ENCODE peak calls at places on chromosomes 2 and 18, in four cellular contexts. K is MCF 10A, U is nephron progenitor cell, Q is upper lobe of left lung. O is an unnamed sample.

GRCh38 chr18:13558132-13558531 is 168.2 kb downstream of the FAM210A start:
- DNase-seq in K (peak), U (peak), Q (no peak), O (peak)

GRCh38 chr18:29406996-29407395 is 1230.1 kb upstream of the CDH2 start:
- DNase-seq in K (no peak), U (no peak), Q (no peak), O (no peak)

GRCh38 chr2:104853926-104854506 is at the start of gene POU3F3:
- DNase-seq in K (no peak), U (peak), Q (peak), O (no peak)

GRCh38 chr18:55048892-55049291 is 89.6 kb upstream of the CCDC68 start:
- DNase-seq in K (peak), U (no peak), Q (no peak), O (no peak)

GRCh38 chr2:216351172-216351925 is 20.9 kb downstream of the MARCHF4 start:
- DNase-seq in K (no peak), U (no peak), Q (no peak), O (no peak)

GRCh38 chr2:17326717-17327116 is 191.5 kb downstream of the RAD51AP2 start:
- DNase-seq in K (no peak), U (no peak), Q (no peak), O (no peak)

GRCh38 chr2:148351439-148352143 is 293.0 kb upstream of the EPC2 start:
- DNase-seq in K (no peak), U (no peak), Q (no peak), O (no peak)

GRCh38 chr2:67600946-67601345 is 203.8 kb downstream of the ETAA1 start:
- DNase-seq in K (peak), U (no peak), Q (no peak), O (no peak)

GRCh38 chr2:188695953-188696352 is 278.2 kb upstream of the COL3A1 start:
- DNase-seq in K (peak), U (no peak), Q (no peak), O (no peak)

GRCh38 chr2:26299488-26300092 is 46.4 kb upstream of the SELENOI start:
- DNase-seq in K (peak), U (peak), Q (no peak), O (no peak)

GRCh38 chr2:218291318-218291933 is 877 bp downstream of the TMBIM1 start:
- DNase-seq in K (no peak), U (no peak), Q (no peak), O (no peak)

GRCh38 chr18:74333091-74333490 is 17.5 kb downstream of the C18orf63 start:
- DNase-seq in K (no peak), U (no peak), Q (no peak), O (no peak)

GRCh38 chr2:159188449-159188848 is 98.1 kb downstream of the WDSUB1 start:
- DNase-seq in K (no peak), U (no peak), Q (no peak), O (no peak)

GRCh38 chr2:54859997-54860701 is 136.7 kb downstream of the EML6 start:
- DNase-seq in K (peak), U (no peak), Q (no peak), O (no peak)

GRCh38 chr2:6249557-6249956 is 557.4 kb downstream of the SOX11 start:
- DNase-seq in K (no peak), U (no peak), Q (no peak), O (no peak)

GRCh38 chr2:188181439-188181838 is 110.2 kb upstream of the GULP1 start:
- DNase-seq in K (no peak), U (no peak), Q (no peak), O (no peak)

GRCh38 chr2:239025081-239025801 is 177.4 kb downstream of the TWIST2 start:
- DNase-seq in K (peak), U (no peak), Q (peak), O (no peak)

GRCh38 chr2:190718652-190719526 is 70.0 kb downstream of the NAB1 start:
- DNase-seq in K (peak), U (peak), Q (no peak), O (no peak)

GRCh38 chr18:62728254-62728653 is 12.9 kb downstream of the PHLPP1 start:
- DNase-seq in K (no peak), U (no peak), Q (no peak), O (no peak)

GRCh38 chr2:219492575-219492974 is 6.1 kb upstream of the GMPPA start:
- DNase-seq in K (no peak), U (no peak), Q (peak), O (no peak)

GRCh38 chr2:10502803-10503107 is 54.6 kb upstream of the ODC1 start:
- DNase-seq in K (no peak), U (no peak), Q (no peak), O (no peak)

GRCh38 chr2:44130441-44130840 is 38.2 kb upstream of the PPM1B start:
- DNase-seq in K (peak), U (no peak), Q (no peak), O (no peak)

GRCh38 chr2:121297217-121297830 is 12.3 kb upstream of the TFCP2L1 start:
- DNase-seq in K (peak), U (peak), Q (no peak), O (no peak)

GRCh38 chr2:195343942-195344530 is 313.0 kb upstream of the SLC39A10 start:
- DNase-seq in K (no peak), U (no peak), Q (no peak), O (no peak)

GRCh38 chr2:78992451-78992806 is 33.1 kb upstream of the REG3G start:
- DNase-seq in K (no peak), U (peak), Q (no peak), O (peak)
- TF ChIP-seq CTCF in K (no peak), U (peak), Q (no peak), O (peak)

GRCh38 chr2:114293355-114293754 is 149.1 kb upstream of the DPP10 start:
- DNase-seq in K (no peak), U (no peak), Q (no peak), O (no peak)

DNA sequence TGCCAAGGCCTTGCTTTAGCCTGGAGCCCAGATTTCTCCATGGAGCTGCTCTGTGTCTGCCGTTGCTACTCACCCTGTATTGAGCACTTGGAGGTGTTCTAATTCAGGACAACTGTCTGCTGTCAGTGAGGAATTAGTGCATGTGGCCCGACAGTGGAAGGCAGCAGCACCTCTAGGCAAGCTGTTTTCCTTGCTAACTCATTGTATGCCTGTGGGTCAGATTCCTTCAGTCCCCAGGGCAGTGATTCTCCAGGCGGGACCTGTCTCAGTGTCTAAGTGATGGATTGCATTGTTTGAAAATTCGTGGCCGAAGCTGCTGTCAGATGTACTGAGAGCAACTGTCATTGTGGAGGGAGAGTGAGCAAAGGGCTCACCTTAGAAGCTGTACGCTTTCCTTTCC is 147.6 kb upstream of the DPP10 start:
- DNase-seq in K (no peak), U (peak), Q (no peak), O (no peak)
- TF ChIP-seq CTCF in K (no peak), U (no peak), Q (no peak), O (no peak)

GRCh38 chr18:46559296-46559695 is 97.7 kb downstream of the LOXHD1 start:
- DNase-seq in K (no peak), U (no peak), Q (no peak), O (no peak)
- TF ChIP-seq CTCF in K (no peak), U (no peak), Q (no peak), O (no peak)

GRCh38 chr2:165596788-165597187 is 127.3 kb downstream of the CSRNP3 start:
- DNase-seq in K (no peak), U (no peak), Q (no peak), O (no peak)

GRCh38 chr2:165601866-165602636 is 132.6 kb downstream of the CSRNP3 start:
- DNase-seq in K (peak), U (no peak), Q (no peak), O (no peak)

DNA sequence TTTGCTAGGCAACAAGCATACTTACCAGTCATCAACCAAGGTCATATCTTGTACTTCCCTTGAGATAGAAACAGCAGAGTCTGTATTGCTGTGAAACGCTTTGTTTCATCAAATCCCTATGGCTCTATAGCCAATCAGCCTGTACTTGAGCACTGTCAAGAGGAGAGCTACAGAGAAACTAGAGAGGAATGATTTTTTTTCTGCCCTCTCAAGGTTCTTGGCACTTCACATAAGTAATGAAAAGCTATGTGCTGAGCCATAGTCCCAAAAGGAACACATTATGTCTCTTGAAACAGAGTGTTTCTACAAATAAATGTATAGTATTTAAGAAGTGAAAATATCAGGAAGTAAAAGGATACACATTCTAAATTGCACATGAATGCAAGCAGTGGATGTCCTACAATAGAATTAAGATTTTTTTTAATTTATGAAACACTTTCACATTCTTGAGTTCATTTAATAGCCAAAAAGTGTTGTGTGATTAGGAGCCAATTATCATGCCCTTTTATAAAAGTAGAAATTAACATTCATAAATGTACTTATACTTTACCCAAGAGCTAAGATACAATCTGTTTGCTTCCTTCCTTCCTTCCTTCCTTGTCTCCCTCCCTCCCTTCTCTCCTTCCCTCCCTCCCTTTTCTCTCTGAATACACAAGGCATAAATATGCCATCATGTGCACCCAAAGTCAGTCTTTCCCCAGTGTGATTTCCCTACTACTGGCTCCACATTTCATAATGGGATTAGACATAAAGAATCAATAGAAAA is 131.8 kb downstream of the CSRNP3 start:
- DNase-seq in K (no peak), U (no peak), Q (no peak), O (no peak)
- TF ChIP-seq CTCF in K (no peak), U (no peak), Q (no peak), O (no peak)

GRCh38 chr2:155810411-155810810 is 522.1 kb downstream of the NR4A2 start:
- DNase-seq in K (no peak), U (no peak), Q (no peak), O (no peak)

GRCh38 chr2:155815275-155815674 is 517.2 kb downstream of the NR4A2 start:
- DNase-seq in K (no peak), U (no peak), Q (no peak), O (no peak)

GRCh38 chr2:155815851-155816250 is 516.7 kb downstream of the NR4A2 start:
- DNase-seq in K (peak), U (peak), Q (no peak), O (no peak)
- TF ChIP-seq CTCF in K (peak), U (peak), Q (no peak), O (peak)

GRCh38 chr2:171522804-171523338 is 597 bp downstream of the CYBRD1 start:
- DNase-seq in K (no peak), U (peak), Q (peak), O (peak)

GRCh38 chr2:171521361-171522056 is 765 bp upstream of the CYBRD1 start:
- DNase-seq in K (no peak), U (no peak), Q (no peak), O (no peak)

GRCh38 chr2:171523339-171523931 is 1.2 kb downstream of the CYBRD1 start:
- DNase-seq in K (peak), U (peak), Q (peak), O (no peak)

GRCh38 chr2:171523969-171524401 is 1.7 kb downstream of the CYBRD1 start:
- DNase-seq in K (peak), U (no peak), Q (no peak), O (no peak)

GRCh38 chr2:171522057-171522803 is at the start of gene CYBRD1:
- DNase-seq in K (peak), U (peak), Q (peak), O (peak)
- TF ChIP-seq CTCF in K (no peak), U (no peak), Q (no peak), O (no peak)

GRCh38 chr2:74884118-74884517 is 50.2 kb downstream of the HK2 start:
- DNase-seq in K (no peak), U (no peak), Q (no peak), O (no peak)

GRCh38 chr2:74883011-74883410 is 49.1 kb downstream of the HK2 start:
- DNase-seq in K (no peak), U (no peak), Q (no peak), O (no peak)

GRCh38 chr2:74881626-74882298 is 47.8 kb downstream of the HK2 start:
- DNase-seq in K (no peak), U (no peak), Q (peak), O (no peak)

GRCh38 chr2:74881176-74881575 is 47.2 kb downstream of the HK2 start:
- DNase-seq in K (no peak), U (no peak), Q (no peak), O (no peak)

DNA sequence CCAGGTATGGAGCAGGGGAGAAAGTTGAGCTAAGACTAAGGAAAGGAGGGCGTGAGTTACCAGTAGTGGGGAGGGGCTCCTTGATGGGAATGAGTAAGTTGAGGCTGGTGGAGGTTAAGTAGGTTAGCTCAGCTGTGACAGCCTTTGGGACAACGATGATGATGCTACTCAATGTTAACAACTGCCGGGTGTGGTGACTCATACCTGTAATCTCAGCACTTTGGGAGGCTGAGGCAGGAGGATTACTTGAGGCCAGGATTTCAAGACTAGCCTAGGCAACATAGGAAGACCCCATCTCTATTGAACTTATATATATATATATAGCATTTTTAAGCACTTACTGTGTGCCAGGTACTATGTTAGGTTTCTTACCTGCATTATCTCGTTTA is 48.4 kb downstream of the HK2 start:
- DNase-seq in K (no peak), U (no peak), Q (no peak), O (no peak)
- TF ChIP-seq CTCF in K (no peak), U (no peak), Q (no peak), O (no peak)

DNA sequence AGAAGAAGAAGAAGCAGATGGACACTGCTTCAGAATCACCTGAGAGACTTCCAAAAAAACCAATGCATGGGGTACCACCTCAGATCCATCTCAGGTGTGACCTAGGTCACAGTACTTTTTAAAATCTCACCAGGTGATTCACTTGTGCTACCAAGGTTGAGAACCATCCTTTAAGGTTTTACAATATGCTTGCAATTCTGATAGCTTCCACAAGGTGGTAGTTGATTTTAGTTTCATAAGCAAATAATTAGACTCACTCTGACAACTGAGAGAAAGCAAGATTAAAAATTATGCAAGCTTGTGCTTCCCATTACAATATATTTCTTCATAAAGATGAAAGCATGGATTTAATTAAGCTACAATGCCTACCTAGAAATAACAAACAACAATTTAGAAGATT is 355.1 kb downstream of the EN1 start:
- DNase-seq in K (peak), U (no peak), Q (no peak), O (no peak)
- TF ChIP-seq CTCF in K (peak), U (peak), Q (no peak), O (peak)

GRCh38 chr2:73776381-73776780 is 3.5 kb downstream of the DUSP11 start:
- DNase-seq in K (no peak), U (no peak), Q (no peak), O (no peak)

GRCh38 chr2:73779472-73780241 is at the start of gene DUSP11:
- DNase-seq in K (peak), U (peak), Q (peak), O (peak)

GRCh38 chr2:73776869-73777519 is 2.9 kb downstream of the DUSP11 start:
- DNase-seq in K (peak), U (no peak), Q (no peak), O (no peak)

GRCh38 chr2:73780242-73780582 is 309 bp upstream of the DUSP11 start:
- DNase-seq in K (no peak), U (no peak), Q (no peak), O (no peak)
- TF ChIP-seq CTCF in K (no peak), U (peak), Q (no peak), O (no peak)

GRCh38 chr2:236970656-236971010 is 115.1 kb upstream of the COPS8 start:
- DNase-seq in K (peak), U (no peak), Q (no peak), O (no peak)

GRCh38 chr2:236971131-236971850 is 114.4 kb upstream of the COPS8 start:
- DNase-seq in K (no peak), U (no peak), Q (no peak), O (no peak)

GRCh38 chr2:236969767-236970655 is 115.7 kb upstream of the COPS8 start:
- DNase-seq in K (no peak), U (no peak), Q (no peak), O (no peak)

GRCh38 chr2:236972491-236973379 is 113.0 kb upstream of the COPS8 start:
- DNase-seq in K (peak), U (peak), Q (no peak), O (no peak)

DNA sequence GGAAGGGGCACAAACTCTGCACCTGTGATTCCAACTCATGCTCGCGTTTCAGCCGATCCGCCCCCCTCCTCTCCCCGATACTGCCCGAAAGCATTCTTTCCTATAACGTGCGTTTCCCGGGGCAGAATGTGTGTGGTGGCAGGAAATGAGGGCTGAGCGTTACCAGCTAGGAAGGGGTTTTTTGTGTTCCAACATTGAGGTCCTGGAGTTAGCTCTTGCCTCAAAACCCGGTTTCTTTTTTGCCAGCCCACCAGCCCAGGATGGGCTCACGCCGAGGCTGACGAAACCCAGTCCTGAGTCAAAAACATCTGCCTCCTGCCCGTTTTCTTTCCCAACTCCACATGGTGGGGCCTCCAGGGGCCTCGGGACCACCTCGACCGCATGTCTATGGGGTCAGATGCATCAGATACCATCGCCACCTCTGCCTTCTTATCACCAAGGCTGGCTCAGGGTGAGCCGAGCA is 113.7 kb upstream of the COPS8 start:
- DNase-seq in K (no peak), U (no peak), Q (no peak), O (no peak)
- TF ChIP-seq CTCF in K (no peak), U (no peak), Q (no peak), O (no peak)

O was measured in mesothelial cell of epicardium.